ENCODE peak calls at places on chromosomes 16 and 17, in nine cellular contexts. V is esophagus squamous epithelium, O is heart right ventricle, Y is hepatocyte, F is stomach, H is right lobe of liver, I is OCI-LY7, R is lung, B is breast epithelium. C is an unnamed sample. For H3K9me3, the result is how much of the 10 kb centered on the place peaks cover.

GRCh38 chr17:2909164-2909852 is 113.1 kb downstream of the RAP1GAP2 start:
- DNase-seq in V (no peak), F (no peak), Y (peak), B (no peak), O (no peak), I (no peak), R (no peak), H (no peak), C (no peak)

GRCh38 chr17:21363776-21364642 is 12.1 kb upstream of the KCNJ12 start:
- DNase-seq in F (no peak), H (no peak), O (no peak), V (no peak), Y (no peak), I (no peak), B (no peak), R (no peak), C (no peak)

GRCh38 chr17:68580236-68580903 is 20.8 kb downstream of the FAM20A start:
- DNase-seq in O (no peak), H (peak), F (no peak), R (peak), B (no peak), I (no peak), Y (no peak), V (no peak), C (no peak)

GRCh38 chr17:36182176-36183000 is 6.0 kb upstream of the TBC1D3B start:
- DNase-seq in F (no peak), Y (peak), V (no peak), I (no peak), R (no peak), B (no peak), O (no peak), H (peak), C (no peak)

GRCh38 chr16:12462690-12463646 is 340.7 kb downstream of the CPPED1 start:
- DNase-seq in Y (no peak), O (no peak), H (no peak), V (no peak), B (no peak), R (no peak), I (no peak), F (no peak), C (no peak)

GRCh38 chr17:33924105-33924504 is 331.0 kb upstream of the CCL2 start:
- DNase-seq in Y (no peak), H (no peak), V (no peak), R (no peak), B (no peak), I (no peak), O (no peak), F (no peak), C (no peak)

GRCh38 chr17:36463916-36464764 is 22.3 kb upstream of the ZNHIT3 start:
- DNase-seq in R (peak), B (peak), I (no peak), V (no peak), Y (peak), H (peak), F (peak), O (peak), C (no peak)

GRCh38 chr17:73257516-73257915 is 4.2 kb downstream of the CPSF4L start:
- DNase-seq in O (no peak), Y (no peak), F (no peak), H (no peak), B (no peak), V (no peak), I (no peak), R (no peak), C (no peak)

GRCh38 chr17:7858487-7858832 is 657 bp downstream of the CYB5D1 start:
- DNase-seq in Y (peak), I (peak), R (no peak), V (no peak), B (no peak), H (peak), O (peak), F (no peak), C (no peak)

GRCh38 chr17:77728022-77728671 is 230.4 kb upstream of the TNRC6C start:
- DNase-seq in F (no peak), R (no peak), H (no peak), V (no peak), O (peak), I (peak), Y (peak), B (no peak), C (no peak)

GRCh38 chr17:17204635-17205231 is 1.4 kb downstream of the PLD6 start:
- DNase-seq in O (no peak), H (no peak), R (no peak), Y (no peak), I (no peak), B (no peak), V (no peak), F (no peak), C (no peak)

GRCh38 chr16:82841108-82841507 is 214.3 kb downstream of the CDH13 start:
- DNase-seq in I (no peak), R (no peak), H (no peak), O (no peak), F (no peak), V (no peak), Y (no peak), B (no peak), C (no peak)

GRCh38 chr17:42313773-42314566 is 25.7 kb downstream of the STAT5A start:
- DNase-seq in H (no peak), B (no peak), Y (peak), V (no peak), R (no peak), O (no peak), F (no peak), I (no peak), C (no peak)

GRCh38 chr17:78133971-78134898 is 3.7 kb downstream of the TMC8 start:
- DNase-seq in Y (peak), O (no peak), R (peak), I (peak), V (no peak), H (peak), B (no peak), F (peak), C (no peak)

GRCh38 chr17:35001549-35001948 is 21.2 kb downstream of the LIG3 start:
- DNase-seq in F (no peak), I (no peak), V (no peak), B (no peak), R (no peak), O (no peak), H (no peak), Y (no peak), C (no peak)

GRCh38 chr16:65377131-65377649 is 255.3 kb upstream of the CDH11 start:
- DNase-seq in R (no peak), V (no peak), H (no peak), F (no peak), O (no peak), Y (no peak), I (no peak), B (no peak), C (no peak)

GRCh38 chr16:6193718-6194117 is 1096.1 kb upstream of the EEF2KMT start:
- DNase-seq in V (no peak), B (no peak), I (no peak), O (no peak), H (no peak), R (no peak), Y (peak), F (no peak), C (no peak)

GRCh38 chr17:4520881-4521600 is 22.4 kb downstream of the SPNS2 start:
- DNase-seq in B (no peak), Y (no peak), V (no peak), I (no peak), F (peak), H (no peak), R (peak), O (no peak), C (no peak)

GRCh38 chr16:70770968-70771552 is 29.9 kb downstream of the VAC14 start:
- DNase-seq in B (peak), R (peak), H (peak), V (no peak), O (peak), Y (peak), I (peak), F (peak), C (peak)

GRCh38 chr17:83135692-83136091 is 56.3 kb downstream of the METRNL start:
- DNase-seq in Y (no peak), O (no peak), I (no peak), V (no peak), B (peak), H (no peak), F (no peak), R (no peak), C (peak)

GRCh38 chr17:38871247-38871991 is 1.6 kb downstream of the LASP1 start:
- DNase-seq in O (peak), R (peak), V (no peak), H (peak), Y (peak), F (peak), B (peak), I (peak), C (peak)

GRCh38 chr16:21645261-21645721 is 7.1 kb downstream of the IGSF6 start:
- DNase-seq in B (no peak), F (no peak), Y (no peak), O (no peak), V (no peak), R (no peak), I (peak), H (no peak), C (peak)

GRCh38 chr16:50282955-50283631 is 16.7 kb downstream of the ADCY7 start:
- DNase-seq in V (no peak), Y (no peak), B (no peak), F (no peak), O (no peak), I (no peak), R (no peak), H (no peak), C (no peak)

GRCh38 chr17:1241904-1242303 is 28.3 kb upstream of the BHLHA9 start:
- DNase-seq in R (no peak), H (no peak), B (no peak), Y (no peak), V (no peak), F (no peak), O (no peak), I (no peak), C (no peak)

GRCh38 chr17:14157822-14158221 is 78.8 kb downstream of the CDRT15 start:
- DNase-seq in B (no peak), F (no peak), Y (no peak), O (no peak), I (no peak), H (no peak), V (no peak), R (no peak), C (no peak)

GRCh38 chr17:249236-249993 is 68.0 kb upstream of the DOC2B start:
- DNase-seq in I (no peak), R (no peak), V (no peak), B (peak), Y (no peak), H (no peak), O (no peak), F (peak), C (no peak)

GRCh38 chr17:55348749-55349354 is 72.8 kb downstream of the MMD start:
- DNase-seq in O (peak), Y (peak), F (peak), B (no peak), V (no peak), R (peak), I (peak), H (peak), C (peak)

GRCh38 chr16:89170346-89171215 is 967 bp upstream of the CDH15 start:
- DNase-seq in I (peak), V (no peak), H (no peak), Y (peak), F (peak), R (peak), B (no peak), O (no peak), C (no peak)

GRCh38 chr17:47950448-47950847 is 7.2 kb downstream of the PRR15L start:
- DNase-seq in V (no peak), H (no peak), B (no peak), I (no peak), R (no peak), F (no peak), Y (peak), O (no peak), C (no peak)

GRCh38 chr17:2697611-2698162 is 13.9 kb downstream of the CLUH start:
- DNase-seq in I (no peak), H (peak), R (no peak), Y (no peak), V (no peak), O (no peak), F (no peak), B (peak), C (no peak)

GRCh38 chr16:87715658-87716057 is 50.1 kb downstream of the KLHDC4 start:
- DNase-seq in V (no peak), I (no peak), R (no peak), H (no peak), O (no peak), Y (no peak), B (no peak), F (no peak), C (no peak)

GRCh38 chr16:68800257-68800875 is 43.0 kb upstream of the TANGO6 start:
- DNase-seq in R (peak), I (peak), V (no peak), B (peak), O (peak), Y (peak), F (peak), H (no peak), C (no peak)

GRCh38 chr16:68802190-68802589 is 41.1 kb upstream of the TANGO6 start:
- DNase-seq in R (no peak), I (no peak), Y (peak), H (no peak), V (no peak), B (no peak), F (no peak), O (no peak), C (no peak)

GRCh38 chr16:68792465-68793324 is 50.6 kb upstream of the TANGO6 start:
- DNase-seq in B (no peak), I (no peak), H (peak), Y (peak), R (no peak), F (peak), V (no peak), O (no peak), C (no peak)

DNA sequence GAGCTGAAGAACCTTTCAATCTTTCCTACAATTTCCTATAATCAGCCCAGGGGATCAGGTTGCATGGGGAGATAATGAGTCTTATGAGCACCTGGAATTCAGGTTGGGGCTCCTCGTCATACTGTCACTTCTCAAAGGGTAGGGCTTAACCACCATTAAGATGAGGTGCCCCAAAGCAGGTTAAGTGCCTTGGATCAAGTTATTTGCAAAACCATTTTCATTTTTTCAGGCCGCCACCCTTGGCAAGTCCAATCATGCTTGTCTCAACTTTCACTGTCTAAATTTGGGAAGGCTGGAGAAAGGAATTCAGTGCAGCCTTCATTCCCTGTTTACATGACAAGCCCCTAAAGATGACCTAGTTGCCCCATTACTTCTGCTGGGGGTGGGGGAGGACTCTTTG is 44.9 kb upstream of the TANGO6 start:
- DNase-seq in R (no peak), B (no peak), O (no peak), H (no peak), V (no peak), F (no peak), I (no peak), Y (no peak), C (no peak)
- H3K9me3 ChIP-seq in R (under half), B (under half), O (under half), H (under half), V (under half), F (under half), I (under half), Y (under half), C (under half)

GRCh38 chr16:3959148-3959547 is 78.6 kb upstream of the CREBBP start:
- DNase-seq in B (no peak), I (no peak), H (no peak), V (no peak), O (no peak), F (no peak), R (peak), Y (no peak), C (no peak)

GRCh38 chr16:3963203-3963602 is 82.7 kb upstream of the CREBBP start:
- DNase-seq in H (no peak), V (no peak), I (no peak), B (no peak), F (no peak), O (no peak), R (no peak), Y (no peak), C (no peak)

GRCh38 chr16:3961449-3961849 is 80.9 kb upstream of the CREBBP start:
- DNase-seq in B (no peak), H (no peak), F (no peak), V (no peak), R (no peak), I (no peak), Y (no peak), O (no peak), C (no peak)

GRCh38 chr16:3957344-3957980 is 76.9 kb upstream of the CREBBP start:
- DNase-seq in O (no peak), R (no peak), F (no peak), I (no peak), B (no peak), Y (no peak), V (no peak), H (no peak), C (no peak)

GRCh38 chr16:3960049-3960809 is 79.7 kb upstream of the CREBBP start:
- DNase-seq in H (no peak), Y (no peak), V (no peak), R (no peak), F (no peak), I (no peak), O (no peak), B (no peak), C (no peak)
- H3K27ac ChIP-seq in H (peak), Y (peak), V (peak), R (peak), F (peak), I (no peak), O (no peak), B (peak), C (peak)

GRCh38 chr16:15586716-15587115 is 56.2 kb downstream of the MARF1 start:
- DNase-seq in O (no peak), F (no peak), I (no peak), B (no peak), H (no peak), R (no peak), V (no peak), Y (no peak), C (no peak)
- H3K9me3 ChIP-seq in O (under half), F (under half), I (under half), B (under half), H (under half), R (under half), V (under half), Y (under half), C (under half)

GRCh38 chr16:57345021-57345420 is 13.6 kb upstream of the CCL22 start:
- DNase-seq in B (no peak), F (no peak), Y (no peak), R (no peak), V (no peak), I (no peak), H (no peak), O (no peak), C (no peak)
- H3K27ac ChIP-seq in B (no peak), F (no peak), Y (no peak), R (no peak), V (no peak), I (no peak), H (no peak), O (no peak), C (no peak)

DNA sequence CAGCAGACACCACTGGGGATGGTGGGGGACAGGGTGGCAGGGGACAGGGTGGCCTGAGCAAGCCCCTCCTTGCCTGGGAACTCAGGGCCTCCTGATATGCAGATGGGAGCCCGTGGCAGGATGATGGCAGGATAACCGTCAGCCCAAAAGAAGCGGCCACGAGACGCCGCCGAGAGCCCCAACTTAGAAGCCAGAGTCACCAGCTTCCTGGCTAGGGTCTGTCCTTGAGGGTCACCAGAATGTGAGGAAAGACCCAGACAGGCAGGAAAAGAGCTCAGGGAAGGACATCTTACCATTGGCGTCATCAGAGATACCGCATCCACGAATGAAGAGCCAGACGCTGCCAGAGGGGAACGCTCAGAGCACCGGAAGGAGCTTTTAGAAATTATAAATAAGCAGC is 19.4 kb downstream of the RAB40C start:
- DNase-seq in R (no peak), Y (no peak), F (no peak), V (no peak), H (no peak), B (no peak), I (no peak), O (no peak), C (no peak)
- H3K9me3 ChIP-seq in R (under half), Y (under half), F (under half), V (under half), H (under half), B (under half), I (under half), O (under half), C (under half)

DNA sequence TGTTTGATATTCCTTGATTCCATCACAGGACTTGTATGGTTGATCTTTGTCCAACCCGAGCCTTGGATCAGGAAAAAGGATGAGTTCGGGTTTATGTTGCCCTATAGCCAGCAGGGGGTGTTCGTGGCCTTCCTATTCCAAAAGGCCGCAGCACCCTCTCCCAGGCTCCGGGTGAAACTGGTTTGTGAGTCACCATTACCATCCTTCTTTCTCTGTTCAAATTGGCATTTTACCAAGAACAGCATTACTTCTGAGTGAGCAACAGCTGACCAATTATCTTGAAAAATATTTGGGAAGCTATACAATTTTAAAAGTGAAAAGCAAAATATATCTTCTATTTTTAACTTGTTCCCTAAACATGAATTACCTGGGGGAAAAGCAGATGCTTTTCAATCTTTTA is 24.3 kb upstream of the KRT20 start:
- DNase-seq in I (peak), O (peak), B (peak), R (peak), F (peak), H (peak), V (peak), Y (peak), C (peak)
- H3K27ac ChIP-seq in I (no peak), O (no peak), B (peak), R (no peak), F (no peak), H (no peak), V (peak), Y (peak), C (no peak)

C was measured in right atrium auricular region.